ENCODE peak calls at places on chromosomes 16 and 17, in seven cellular contexts. G, D, L, T, R, N and F are unnamed samples.

GRCh38 chr17:41456206-41456605 is 11.0 kb downstream of the KRT32 start:
- DNase-seq in G (no peak), D (no peak), L (no peak), T (no peak), R (peak), N (peak), F (no peak)

GRCh38 chr17:76384222-76384986 is at the start of gene SPHK1:
- DNase-seq in G (peak), D (peak), L (no peak), T (peak), R (peak), N (peak), F (peak)

GRCh38 chr16:85395207-85395912 is 217.8 kb upstream of the GSE1 start:
- DNase-seq in G (peak), D (peak), L (peak), T (no peak), R (peak), N (no peak), F (no peak)

GRCh38 chr17:1055751-1056645 is 59.1 kb downstream of the TIMM22 start:
- DNase-seq in G (peak), D (peak), L (peak), T (peak), R (peak), N (peak), F (peak)

GRCh38 chr17:40112191-40112590 is 9.6 kb upstream of the MSL1 start:
- DNase-seq in G (no peak), D (no peak), L (no peak), T (no peak), R (no peak), N (no peak), F (no peak)

GRCh38 chr17:57432507-57433277 is 176.4 kb downstream of the MSI2 start:
- DNase-seq in G (no peak), D (no peak), L (no peak), T (no peak), R (no peak), N (no peak), F (no peak)

GRCh38 chr17:12977008-12977751 is 40.6 kb downstream of the ELAC2 start:
- DNase-seq in G (no peak), D (no peak), L (no peak), T (no peak), R (no peak), N (peak), F (no peak)

GRCh38 chr17:4997302-4998026 is at the start of the genes INCA1 and KIF1C:
- DNase-seq in G (peak), D (peak), L (peak), T (peak), R (peak), N (peak), F (peak)

GRCh38 chr16:86157616-86158247 is 258.8 kb downstream of the IRF8 start:
- DNase-seq in G (no peak), D (no peak), L (no peak), T (no peak), R (no peak), N (no peak), F (no peak)

GRCh38 chr17:67594115-67594878 is 123.4 kb upstream of the NOL11 start:
- DNase-seq in G (no peak), D (no peak), L (no peak), T (peak), R (no peak), N (no peak), F (peak)

GRCh38 chr17:27939489-27940465 is 46.6 kb upstream of the LYRM9 start:
- DNase-seq in G (no peak), D (no peak), L (no peak), T (peak), R (no peak), N (no peak), F (peak)

GRCh38 chr17:66904760-66905637 is 59.5 kb upstream of the CACNG4 start:
- DNase-seq in G (peak), D (peak), L (no peak), T (no peak), R (peak), N (no peak), F (peak)

GRCh38 chr17:40333781-40334453 is 24.9 kb downstream of the RARA start:
- DNase-seq in G (no peak), D (no peak), L (no peak), T (no peak), R (no peak), N (no peak), F (peak)

GRCh38 chr17:44862278-44862914 is 14.7 kb downstream of the HIGD1B start:
- DNase-seq in G (no peak), D (no peak), L (no peak), T (no peak), R (no peak), N (no peak), F (no peak)